ENCODE peak calls at places on chromosomes 13 and 19, in five cellular contexts. L, G, D, V and J are unnamed samples.
A peak's percentile ranks its signal among the peaks of the same experiment; 100 is the strongest.

GRCh38 chr13:33172911-33173310 is 112.6 kb downstream of the STARD13 start:
- DNase-seq in L (no peak), G (no peak), D (no peak), V (no peak), J (no peak)

GRCh38 chr19:35710784-35711723 is 6.7 kb downstream of the ZBTB32 start:
- DNase-seq in L (no peak), G (no peak), D (no peak), V (no peak), J (no peak)

GRCh38 chr13:46565808-46566750 is 13.1 kb downstream of the LRCH1 start:
- DNase-seq in L (no peak), G (no peak), D (no peak), V (no peak), J (no peak)

GRCh38 chr19:1847684-1848398 is 442 bp downstream of the REXO1 start:
- DNase-seq in L (no peak), G (peak; percentile 57), D (no peak), V (peak; percentile 56), J (no peak)

GRCh38 chr13:22837980-22838615 is 342.7 kb upstream of the SGCG start:
- DNase-seq in L (no peak), G (no peak), D (no peak), V (no peak), J (no peak)

GRCh38 chr13:27635256-27635655 is 13.6 kb downstream of the POLR1D start:
- DNase-seq in L (no peak), G (no peak), D (no peak), V (no peak), J (no peak)

GRCh38 chr13:93235258-93236015 is 8.8 kb downstream of the GPC6 start:
- DNase-seq in L (no peak), G (peak; percentile 40), D (no peak), V (peak; percentile 47), J (no peak)

GRCh38 chr13:107518780-107519179 is 696.6 kb downstream of the LIG4 start:
- DNase-seq in L (no peak), G (no peak), D (no peak), V (no peak), J (no peak)

GRCh38 chr19:2540646-2541454 is 64.9 kb downstream of the GADD45B start:
- DNase-seq in L (peak; percentile 81), G (peak; percentile 99), D (peak; percentile 65), V (peak; percentile 99), J (no peak)

GRCh38 chr19:28619842-28620429 is 593.0 kb downstream of the UQCRFS1 start:
- DNase-seq in L (no peak), G (no peak), D (no peak), V (no peak), J (no peak)

GRCh38 chr13:44273991-44274810 is 99.4 kb upstream of the SERP2 start:
- DNase-seq in L (no peak), G (peak; percentile 58), D (no peak), V (peak; percentile 80), J (no peak)

GRCh38 chr19:19860756-19861390 is 4.8 kb upstream of the ZNF253 start:
- DNase-seq in L (no peak), G (no peak), D (no peak), V (no peak), J (no peak)

GRCh38 chr13:33994198-33994597 is 176.2 kb downstream of the RFC3 start:
- DNase-seq in L (no peak), G (no peak), D (no peak), V (no peak), J (no peak)

GRCh38 chr19:48206402-48207093 is 36.1 kb downstream of the ZSWIM9 start:
- DNase-seq in L (no peak), G (no peak), D (no peak), V (no peak), J (no peak)

GRCh38 chr19:40236366-40236765 is 9.9 kb upstream of the CCNP start:
- DNase-seq in L (no peak), G (no peak), D (no peak), V (no peak), J (no peak)

GRCh38 chr13:30312859-30313258 is 5.5 kb upstream of the KATNAL1 start:
- DNase-seq in L (no peak), G (peak; percentile 70), D (no peak), V (peak; percentile 55), J (no peak)

GRCh38 chr19:39474139-39474620 is 6.5 kb upstream of the TIMM50 start:
- DNase-seq in L (peak; percentile 66), G (peak; percentile 46), D (peak; percentile 82), V (peak; percentile 31), J (no peak)

GRCh38 chr19:48433337-48433736 is 12.4 kb upstream of the GRWD1 start:
- DNase-seq in L (no peak), G (no peak), D (no peak), V (no peak), J (no peak)

GRCh38 chr13:50200988-50201387 is 185.7 kb downstream of the KCNRG start:
- DNase-seq in L (no peak), G (peak; percentile 49), D (no peak), V (peak; percentile 11), J (no peak)

GRCh38 chr19:4795400-4795799 is 3.9 kb downstream of the FEM1A start:
- DNase-seq in L (no peak), G (no peak), D (no peak), V (no peak), J (no peak)

GRCh38 chr13:41334810-41335209 is 23.7 kb downstream of the NAA16 start:
- DNase-seq in L (no peak), G (no peak), D (no peak), V (no peak), J (no peak)

GRCh38 chr19:40822161-40822560 is 23.2 kb downstream of the EGLN2 start:
- DNase-seq in L (no peak), G (no peak), D (no peak), V (no peak), J (no peak)

GRCh38 chr13:106100261-106100919 is 435.1 kb downstream of the EFNB2 start:
- DNase-seq in L (no peak), G (no peak), D (peak; percentile 40), V (no peak), J (no peak)

GRCh38 chr19:5960005-5961001 is 17.6 kb downstream of the RANBP3 start:
- DNase-seq in L (no peak), G (no peak), D (no peak), V (no peak), J (no peak)

GRCh38 chr19:52722062-52723005 is 12.5 kb downstream of the ZNF611 start:
- DNase-seq in L (no peak), G (peak; percentile 62), D (no peak), V (peak; percentile 85), J (no peak)

GRCh38 chr19:49395581-49396407 is 7.7 kb downstream of the KASH5 start:
- DNase-seq in L (no peak), G (no peak), D (no peak), V (no peak), J (no peak)

GRCh38 chr19:42275103-42275502 is 6.1 kb downstream of the CIC start:
- DNase-seq in L (no peak), G (no peak), D (no peak), V (no peak), J (no peak)

GRCh38 chr13:50129923-50130685 is 114.9 kb downstream of the KCNRG start:
- DNase-seq in L (peak; percentile 31), G (peak; percentile 31), D (peak; percentile 28), V (peak; percentile 62), J (no peak)

GRCh38 chr13:30026093-30026492 is 175.7 kb upstream of the UBL3 start:
- DNase-seq in L (no peak), G (peak; percentile 21), D (no peak), V (peak; percentile 83), J (no peak)

GRCh38 chr13:21673592-21674270 is 2.9 kb downstream of the FGF9 start:
- DNase-seq in L (peak; percentile 34), G (peak; percentile 29), D (peak; percentile 57), V (peak; percentile 35), J (no peak)